ENCODE peak calls at places on chromosome 16, in five cellular contexts. C, K, F, R and P are unnamed samples.
A peak's percentile ranks its signal among the peaks of the same experiment; 100 is the strongest.

GRCh38 chr16:11379420-11379819 is 34.2 kb downstream of the RMI2 start:
- DNase-seq in R (no peak), F (no peak), K (no peak), C (no peak), P (no peak)

GRCh38 chr16:89706446-89707260 is 5.1 kb upstream of the SPATA2L start:
- DNase-seq in K (no peak), F (no peak), C (no peak), R (no peak), P (no peak)

GRCh38 chr16:79261461-79261860 is 339.1 kb downstream of the MAF start:
- DNase-seq in C (no peak), R (peak; percentile 74), K (no peak), F (peak; percentile 45), P (no peak)

GRCh38 chr16:53752566-53752965 is 48.6 kb downstream of the FTO start:
- DNase-seq in R (no peak), F (no peak), K (no peak), C (no peak), P (no peak)

GRCh38 chr16:24539850-24540484 is 601 bp downstream of the RBBP6 start:
- DNase-seq in F (peak; percentile 58), R (peak; percentile 33), C (peak; percentile 62), K (peak; percentile 73), P (no peak)

GRCh38 chr16:10871157-10871991 is 5.6 kb upstream of the CIITA start:
- DNase-seq in K (peak; percentile 80), R (no peak), F (no peak), C (peak; percentile 69), P (no peak)

GRCh38 chr16:53654946-53655345 is 48.7 kb downstream of the RPGRIP1L start:
- DNase-seq in F (no peak), C (no peak), R (no peak), K (no peak), P (no peak)

GRCh38 chr16:10076037-10076436 is 106.2 kb downstream of the GRIN2A start:
- DNase-seq in R (no peak), K (no peak), F (no peak), C (no peak), P (no peak)

GRCh38 chr16:730666-731509 is 4.0 kb downstream of the HAGHL start:
- DNase-seq in R (no peak), C (no peak), F (no peak), K (no peak), P (no peak)

DNA sequence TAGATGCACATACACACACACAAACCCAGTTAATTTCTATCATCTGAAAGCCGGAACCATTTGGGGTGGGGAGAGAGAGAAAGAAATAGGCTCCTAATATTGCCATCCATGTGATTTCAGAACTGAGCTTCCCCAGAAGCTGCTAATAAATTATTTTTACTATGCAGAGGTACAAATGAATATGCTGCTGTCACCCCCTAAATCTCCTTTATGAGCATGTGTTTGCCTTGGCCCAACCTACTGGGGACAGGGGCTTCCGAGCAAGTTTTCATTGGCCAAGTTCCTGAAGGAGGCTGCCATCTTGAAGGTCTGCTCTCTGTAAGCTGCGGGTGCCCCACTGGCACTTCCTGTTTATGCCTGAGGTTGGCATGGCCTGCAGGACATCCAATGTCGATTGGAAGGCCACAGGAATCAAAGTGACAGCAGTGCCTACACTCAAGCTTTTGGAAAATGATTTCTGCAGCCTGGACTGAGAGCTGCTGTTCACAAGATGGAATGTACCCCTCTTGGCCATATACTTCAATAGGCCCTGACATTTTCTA is 194.7 kb downstream of the XYLT1 start:
- DNase-seq in C (no peak), R (no peak), F (no peak), K (no peak), P (no peak)
- TF ChIP-seq POLR2AphosphoS5 in C (no peak), R (no peak), F (no peak), K (no peak), P (no peak)

DNA sequence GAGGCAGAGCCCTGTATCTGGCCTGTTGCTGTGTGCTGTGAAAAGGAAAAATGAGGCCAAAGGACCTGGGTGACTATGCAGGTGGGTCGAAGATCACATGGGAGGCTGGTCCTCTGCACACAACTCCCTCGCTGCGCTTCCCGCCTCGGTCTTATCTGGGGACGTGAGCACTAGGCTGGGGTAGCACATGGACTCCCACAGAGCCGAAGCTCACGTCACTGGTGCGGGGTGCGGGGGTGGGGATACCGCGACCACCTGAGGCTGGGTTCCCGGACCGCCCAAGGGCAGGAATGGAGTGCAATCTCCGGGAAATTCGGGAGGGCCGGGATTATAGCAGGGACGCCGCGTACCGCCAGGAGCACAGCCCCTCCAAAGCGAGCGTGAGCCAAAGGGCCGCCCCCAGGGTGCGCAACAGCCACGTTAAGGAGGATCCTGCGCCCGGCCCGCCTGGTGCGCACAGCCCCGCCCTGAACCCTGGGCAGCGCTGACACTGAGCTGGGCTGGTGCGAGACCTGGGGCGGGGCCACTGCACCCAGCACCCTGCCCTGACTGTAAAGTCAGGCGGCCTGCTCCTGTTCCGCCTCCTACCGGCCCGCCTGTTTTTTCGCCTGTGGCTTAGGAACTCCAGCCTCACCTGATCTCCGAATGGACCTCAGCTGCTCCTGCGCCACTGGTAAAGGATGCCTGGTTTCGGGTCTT is 4.8 kb downstream of the MT1A start:
- DNase-seq in F (peak; percentile 59), C (peak; percentile 75), K (no peak), R (peak; percentile 79), P (no peak)
- H3K4me3 ChIP-seq in F (no peak overlapping the region), C (peak overlapping the region; percentile 51), K (peak overlapping the region; percentile 41), R (peak overlapping the region; percentile 61), P (peak overlapping the region; percentile 31)

GRCh38 chr16:81483064-81483969 is 38.7 kb downstream of the CMIP start:
- DNase-seq in K (no peak), R (no peak), F (no peak), C (no peak), P (no peak)
- H3K27ac ChIP-seq in K (no peak overlapping the region), R (no peak overlapping the region), F (peak overlapping the region; percentile 77), C (no peak overlapping the region), P (no peak overlapping the region)

GRCh38 chr16:6345090-6345489 is 987.6 kb upstream of the RBFOX1 start:
- DNase-seq in R (peak; percentile 27), C (no peak), F (peak; percentile 4), K (no peak), P (no peak)
- TF ChIP-seq POLR2AphosphoS5 in R (no peak), C (no peak), F (no peak), K (no peak), P (no peak)

DNA sequence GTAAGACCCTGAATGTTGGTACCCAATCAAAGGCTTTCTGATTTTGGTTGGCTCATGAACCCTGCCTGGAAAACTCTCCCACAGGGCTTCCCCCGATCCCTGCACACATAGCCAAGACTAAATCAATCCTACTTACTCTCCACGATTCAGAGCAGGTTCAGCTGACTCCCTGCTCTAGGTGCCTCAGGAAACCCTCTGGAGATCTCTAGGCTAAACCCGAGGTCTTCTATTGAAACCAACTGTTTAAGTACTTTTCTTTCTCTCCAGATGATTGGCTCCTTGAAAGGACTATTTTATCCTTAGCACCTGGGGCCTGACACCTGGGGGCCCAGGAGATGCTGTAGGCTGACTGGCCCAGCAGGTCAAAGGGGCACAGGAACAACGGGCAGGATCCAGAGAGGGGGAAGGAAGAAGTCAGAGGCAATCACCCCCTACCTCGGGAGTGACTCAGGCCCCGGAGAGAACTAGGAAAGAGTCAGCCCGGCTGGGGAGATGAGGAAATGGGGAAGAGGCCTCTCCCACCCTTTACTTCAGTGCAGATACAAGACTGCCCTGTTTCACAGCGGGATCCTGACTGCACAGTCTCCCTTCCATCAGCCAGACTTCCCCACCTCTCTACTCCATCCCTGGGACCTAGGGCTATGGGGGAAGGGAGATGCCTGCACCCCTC is 2.0 kb downstream of the TBC1D10B start:
- DNase-seq in R (no peak), F (peak; percentile 60), K (peak; percentile 66), C (no peak), P (no peak)
- H3K4me3 ChIP-seq in R (peak overlapping the region; percentile 85), F (peak overlapping the region; percentile 74), K (peak overlapping the region; percentile 92), C (peak overlapping the region; percentile 87), P (peak overlapping the region; percentile 80)

GRCh38 chr16:67666032-67666537 is 465 bp downstream of the ENKD1 start:
- DNase-seq in C (no peak), F (peak; percentile 61), R (peak; percentile 77), K (peak; percentile 77), P (no peak)

GRCh38 chr16:67665598-67665997 is 952 bp downstream of the ENKD1 start:
- DNase-seq in C (no peak), F (no peak), K (no peak), R (no peak), P (no peak)

GRCh38 chr16:67667817-67668494 is 1.3 kb downstream of the C16orf86 start:
- DNase-seq in F (peak; percentile 88), K (peak; percentile 93), C (peak; percentile 91), R (peak; percentile 96), P (peak; percentile 60)

GRCh38 chr16:67667434-67667816 is 811 bp downstream of the C16orf86 start:
- DNase-seq in C (no peak), R (no peak), F (no peak), K (no peak), P (no peak)

GRCh38 chr16:67666538-67667433 is at the start of the genes C16orf86 and ENKD1:
- DNase-seq in R (peak; percentile 93), C (peak; percentile 78), K (peak; percentile 90), F (peak; percentile 90), P (no peak)
- H3K27ac ChIP-seq in R (no peak within 1 kb of the TSS), C (peak within 1 kb of the TSS; percentile 97), K (peak within 1 kb of the TSS; percentile 83), F (peak within 1 kb of the TSS; percentile 59), P (peak within 1 kb of the TSS; percentile 75)

GRCh38 chr16:69160192-69160591 is 26.8 kb upstream of the SNTB2 start:
- DNase-seq in R (no peak), F (no peak), K (no peak), C (no peak), P (no peak)
- TF ChIP-seq POLR2AphosphoS5 in R (no peak), F (no peak), K (no peak), C (no peak), P (no peak)